ENCODE peak calls at places on chromosome 22, in four cellular contexts. I, U, L and N are unnamed samples.

GRCh38 chr22:46303347-46303965 is 6.8 kb downstream of the GTSE1 start:
- DNase-seq in I (no peak), U (no peak), L (no peak), N (no peak)

GRCh38 chr22:21797444-21798221 is 62.0 kb upstream of the YPEL1 start:
- DNase-seq in I (no peak), U (no peak), L (no peak), N (no peak)

GRCh38 chr22:17841836-17842235 is 67.6 kb upstream of the BID start:
- DNase-seq in I (no peak), U (no peak), L (no peak), N (no peak)

GRCh38 chr22:42655693-42656092 is 6.5 kb upstream of the CYB5R3 start:
- DNase-seq in I (no peak), U (no peak), L (no peak), N (no peak)

GRCh38 chr22:22049684-22050083 is 67.1 kb upstream of the TOP3B start:
- DNase-seq in I (no peak), U (no peak), L (no peak), N (no peak)

GRCh38 chr22:34414467-34415440 is 494.5 kb upstream of the LARGE1 start:
- DNase-seq in I (peak), U (peak), L (peak), N (peak)

GRCh38 chr22:20221421-20222340 is 46.4 kb downstream of the RTN4R start:
- DNase-seq in I (no peak), U (no peak), L (no peak), N (no peak)

GRCh38 chr22:46547179-46547882 is 9.9 kb upstream of the CELSR1 start:
- DNase-seq in I (peak), U (no peak), L (no peak), N (peak)

GRCh38 chr22:35337932-35338331 is 38.2 kb downstream of the TOM1 start:
- DNase-seq in I (no peak), U (no peak), L (no peak), N (no peak)

GRCh38 chr22:28398355-28398754 is 281.3 kb downstream of the TTC28 start:
- DNase-seq in I (no peak), U (no peak), L (no peak), N (no peak)

GRCh38 chr22:48070760-48071159 is 1308.3 kb downstream of the TBC1D22A start:
- DNase-seq in I (no peak), U (no peak), L (no peak), N (no peak)

GRCh38 chr22:26718905-26719304 is 61.5 kb downstream of the MIAT start:
- DNase-seq in I (no peak), U (peak), L (no peak), N (peak)